ENCODE peak calls at places on chromosome 2, in eight cellular contexts. One of them, this sample, is unnamed.

GRCh38 chr2:36507408-36507812 is 90.6 kb downstream of the FEZ2 start:
- DNase-seq in WERI-Rb-1: peak; percentile 68
- DNase-seq in IMR-90: peak; percentile 65
- DNase-seq in cardiac muscle cell: peak; percentile 72
- DNase-seq in adipocyte: peak; percentile 84
- DNase-seq in mucosa of descending colon: no peak
- DNase-seq in colonic mucosa: peak; percentile 61
- DNase-seq in left ventricle myocardium inferior: no peak
- DNase-seq in this sample: peak; percentile 65

GRCh38 chr2:108288534-108289106 is at the start of gene SULT1C2:
- DNase-seq in WERI-Rb-1: no peak
- DNase-seq in IMR-90: peak; percentile 12
- DNase-seq in cardiac muscle cell: peak; percentile 72
- DNase-seq in adipocyte: no peak
- DNase-seq in mucosa of descending colon: no peak
- DNase-seq in colonic mucosa: peak; percentile 62
- DNase-seq in left ventricle myocardium inferior: no peak
- DNase-seq in this sample: no peak

GRCh38 chr2:215137741-215138340 is 585 bp downstream of the ABCA12 start:
- DNase-seq in WERI-Rb-1: no peak
- DNase-seq in IMR-90: peak; percentile 42
- DNase-seq in cardiac muscle cell: no peak
- DNase-seq in adipocyte: peak; percentile 70
- DNase-seq in mucosa of descending colon: no peak
- DNase-seq in colonic mucosa: no peak
- DNase-seq in left ventricle myocardium inferior: no peak
- DNase-seq in this sample: peak; percentile 93

GRCh38 chr2:218223046-218223445 is 6.1 kb downstream of the ARPC2 start:
- DNase-seq in WERI-Rb-1: no peak
- DNase-seq in IMR-90: peak; percentile 24
- DNase-seq in cardiac muscle cell: no peak
- DNase-seq in adipocyte: no peak
- DNase-seq in mucosa of descending colon: no peak
- DNase-seq in colonic mucosa: no peak
- DNase-seq in left ventricle myocardium inferior: no peak
- DNase-seq in this sample: peak; percentile 60

GRCh38 chr2:135791418-135792190 is 45.4 kb downstream of the LCT start:
- DNase-seq in WERI-Rb-1: no peak
- DNase-seq in IMR-90: peak; percentile 50
- DNase-seq in cardiac muscle cell: no peak
- DNase-seq in adipocyte: peak; percentile 34
- DNase-seq in mucosa of descending colon: no peak
- DNase-seq in colonic mucosa: no peak
- DNase-seq in left ventricle myocardium inferior: no peak
- DNase-seq in this sample: peak; percentile 27

GRCh38 chr2:45821558-45822271 is 170.2 kb downstream of the PRKCE start:
- DNase-seq in WERI-Rb-1: no peak
- DNase-seq in IMR-90: peak; percentile 69
- DNase-seq in cardiac muscle cell: peak; percentile 26
- DNase-seq in adipocyte: peak; percentile 72
- DNase-seq in mucosa of descending colon: peak; percentile 37
- DNase-seq in colonic mucosa: peak; percentile 70
- DNase-seq in left ventricle myocardium inferior: peak; percentile 46
- DNase-seq in this sample: peak; percentile 89

GRCh38 chr2:48545244-48545643 is 15.3 kb downstream of the STON1 start:
- DNase-seq in WERI-Rb-1: no peak
- DNase-seq in IMR-90: no peak
- DNase-seq in cardiac muscle cell: no peak
- DNase-seq in adipocyte: no peak
- DNase-seq in mucosa of descending colon: no peak
- DNase-seq in colonic mucosa: no peak
- DNase-seq in left ventricle myocardium inferior: no peak
- DNase-seq in this sample: no peak

GRCh38 chr2:9707008-9707407 is 76.2 kb upstream of the YWHAQ start:
- DNase-seq in WERI-Rb-1: no peak
- DNase-seq in IMR-90: no peak
- DNase-seq in cardiac muscle cell: no peak
- DNase-seq in adipocyte: no peak
- DNase-seq in mucosa of descending colon: no peak
- DNase-seq in colonic mucosa: no peak
- DNase-seq in left ventricle myocardium inferior: no peak
- DNase-seq in this sample: no peak

GRCh38 chr2:95052301-95052700 is 26.8 kb downstream of the MAL start:
- DNase-seq in WERI-Rb-1: no peak
- DNase-seq in IMR-90: no peak
- DNase-seq in cardiac muscle cell: no peak
- DNase-seq in adipocyte: no peak
- DNase-seq in mucosa of descending colon: no peak
- DNase-seq in colonic mucosa: no peak
- DNase-seq in left ventricle myocardium inferior: no peak
- DNase-seq in this sample: peak; percentile 36

GRCh38 chr2:172351586-172351985 is 75.8 kb upstream of the ITGA6 start:
- DNase-seq in WERI-Rb-1: no peak
- DNase-seq in IMR-90: no peak
- DNase-seq in cardiac muscle cell: no peak
- DNase-seq in adipocyte: no peak
- DNase-seq in mucosa of descending colon: no peak
- DNase-seq in colonic mucosa: no peak
- DNase-seq in left ventricle myocardium inferior: no peak
- DNase-seq in this sample: no peak

GRCh38 chr2:132515010-132515409 is 98.4 kb downstream of the GPR39 start:
- DNase-seq in WERI-Rb-1: peak; percentile 31
- DNase-seq in IMR-90: no peak
- DNase-seq in cardiac muscle cell: peak; percentile 69
- DNase-seq in adipocyte: no peak
- DNase-seq in mucosa of descending colon: no peak
- DNase-seq in colonic mucosa: no peak
- DNase-seq in left ventricle myocardium inferior: no peak
- DNase-seq in this sample: no peak

GRCh38 chr2:146982393-146982846 is 862.4 kb upstream of the ACVR2A start:
- DNase-seq in WERI-Rb-1: no peak
- DNase-seq in IMR-90: peak; percentile 69
- DNase-seq in cardiac muscle cell: no peak
- DNase-seq in adipocyte: peak; percentile 83
- DNase-seq in mucosa of descending colon: no peak
- DNase-seq in colonic mucosa: no peak
- DNase-seq in left ventricle myocardium inferior: no peak
- DNase-seq in this sample: peak; percentile 85

GRCh38 chr2:74436804-74437695 is 4.7 kb downstream of the RTKN start:
- DNase-seq in WERI-Rb-1: no peak
- DNase-seq in IMR-90: no peak
- DNase-seq in cardiac muscle cell: no peak
- DNase-seq in adipocyte: no peak
- DNase-seq in mucosa of descending colon: peak; percentile 16
- DNase-seq in colonic mucosa: no peak
- DNase-seq in left ventricle myocardium inferior: no peak
- DNase-seq in this sample: no peak

GRCh38 chr2:241177935-241178334 is 10.5 kb upstream of the ANO7 start:
- DNase-seq in WERI-Rb-1: no peak
- DNase-seq in IMR-90: no peak
- DNase-seq in cardiac muscle cell: no peak
- DNase-seq in adipocyte: no peak
- DNase-seq in mucosa of descending colon: no peak
- DNase-seq in colonic mucosa: no peak
- DNase-seq in left ventricle myocardium inferior: no peak
- DNase-seq in this sample: no peak

GRCh38 chr2:179338681-179339080 is 74.0 kb upstream of the SESTD1 start:
- DNase-seq in WERI-Rb-1: no peak
- DNase-seq in IMR-90: peak; percentile 31
- DNase-seq in cardiac muscle cell: no peak
- DNase-seq in adipocyte: peak; percentile 76
- DNase-seq in mucosa of descending colon: no peak
- DNase-seq in colonic mucosa: no peak
- DNase-seq in left ventricle myocardium inferior: no peak
- DNase-seq in this sample: peak; percentile 26

GRCh38 chr2:72539145-72539552 is 286.7 kb downstream of the EXOC6B start:
- DNase-seq in WERI-Rb-1: no peak
- DNase-seq in IMR-90: peak; percentile 53
- DNase-seq in cardiac muscle cell: no peak
- DNase-seq in adipocyte: peak; percentile 65
- DNase-seq in mucosa of descending colon: no peak
- DNase-seq in colonic mucosa: no peak
- DNase-seq in left ventricle myocardium inferior: no peak
- DNase-seq in this sample: no peak

GRCh38 chr2:127092306-127092705 is 14.6 kb downstream of the BIN1 start:
- DNase-seq in WERI-Rb-1: no peak
- DNase-seq in IMR-90: no peak
- DNase-seq in cardiac muscle cell: no peak
- DNase-seq in adipocyte: no peak
- DNase-seq in mucosa of descending colon: peak; percentile 16
- DNase-seq in colonic mucosa: no peak
- DNase-seq in left ventricle myocardium inferior: no peak
- DNase-seq in this sample: no peak

GRCh38 chr2:98572676-98573075 is 35.6 kb downstream of the COA5 start:
- DNase-seq in WERI-Rb-1: no peak
- DNase-seq in IMR-90: no peak
- DNase-seq in cardiac muscle cell: no peak
- DNase-seq in adipocyte: no peak
- DNase-seq in mucosa of descending colon: no peak
- DNase-seq in colonic mucosa: no peak
- DNase-seq in left ventricle myocardium inferior: no peak
- DNase-seq in this sample: no peak

GRCh38 chr2:71923887-71924533 is 223.7 kb downstream of the CYP26B1 start:
- DNase-seq in WERI-Rb-1: peak; percentile 87
- DNase-seq in IMR-90: peak; percentile 65
- DNase-seq in cardiac muscle cell: peak; percentile 88
- DNase-seq in adipocyte: peak; percentile 63
- DNase-seq in mucosa of descending colon: peak; percentile 58
- DNase-seq in colonic mucosa: peak; percentile 76
- DNase-seq in left ventricle myocardium inferior: peak; percentile 61
- DNase-seq in this sample: peak; percentile 80

GRCh38 chr2:29844713-29845320 is 76.6 kb downstream of the ALK start:
- DNase-seq in WERI-Rb-1: no peak
- DNase-seq in IMR-90: no peak
- DNase-seq in cardiac muscle cell: no peak
- DNase-seq in adipocyte: peak; percentile 18
- DNase-seq in mucosa of descending colon: no peak
- DNase-seq in colonic mucosa: no peak
- DNase-seq in left ventricle myocardium inferior: no peak
- DNase-seq in this sample: peak; percentile 16

GRCh38 chr2:18456026-18456425 is 104.4 kb downstream of the RDH14 start:
- DNase-seq in WERI-Rb-1: no peak
- DNase-seq in IMR-90: no peak
- DNase-seq in cardiac muscle cell: no peak
- DNase-seq in adipocyte: peak; percentile 25
- DNase-seq in mucosa of descending colon: no peak
- DNase-seq in colonic mucosa: no peak
- DNase-seq in left ventricle myocardium inferior: no peak
- DNase-seq in this sample: no peak

GRCh38 chr2:233449071-233449901 is 95.0 kb downstream of the DGKD start:
- DNase-seq in WERI-Rb-1: peak; percentile 69
- DNase-seq in IMR-90: peak; percentile 48
- DNase-seq in cardiac muscle cell: peak; percentile 71
- DNase-seq in adipocyte: peak; percentile 83
- DNase-seq in mucosa of descending colon: peak; percentile 51
- DNase-seq in colonic mucosa: no peak
- DNase-seq in left ventricle myocardium inferior: no peak
- DNase-seq in this sample: peak; percentile 53

GRCh38 chr2:9897331-9897737 is 54.1 kb downstream of the TAF1B start:
- DNase-seq in WERI-Rb-1: no peak
- DNase-seq in IMR-90: peak; percentile 96
- DNase-seq in cardiac muscle cell: no peak
- DNase-seq in adipocyte: peak; percentile 95
- DNase-seq in mucosa of descending colon: no peak
- DNase-seq in colonic mucosa: peak; percentile 50
- DNase-seq in left ventricle myocardium inferior: peak; percentile 41
- DNase-seq in this sample: peak; percentile 99

GRCh38 chr2:177617849-177618248 is 225.3 kb downstream of the AGPS start:
- DNase-seq in WERI-Rb-1: no peak
- DNase-seq in IMR-90: no peak
- DNase-seq in cardiac muscle cell: no peak
- DNase-seq in adipocyte: no peak
- DNase-seq in mucosa of descending colon: no peak
- DNase-seq in colonic mucosa: no peak
- DNase-seq in left ventricle myocardium inferior: no peak
- DNase-seq in this sample: no peak
- H3K4me3 ChIP-seq in WERI-Rb-1: peak overlapping the region; percentile 71
- H3K4me3 ChIP-seq in IMR-90: peak overlapping the region; percentile 92
- H3K4me3 ChIP-seq in cardiac muscle cell: peak overlapping the region; percentile 73
- H3K4me3 ChIP-seq in adipocyte: peak overlapping the region; percentile 89
- H3K4me3 ChIP-seq in mucosa of descending colon: no peak overlapping the region
- H3K4me3 ChIP-seq in colonic mucosa: peak overlapping the region; percentile 67
- H3K4me3 ChIP-seq in left ventricle myocardium inferior: peak overlapping the region; percentile 82
- H3K4me3 ChIP-seq in this sample: peak overlapping the region; percentile 96

DNA sequence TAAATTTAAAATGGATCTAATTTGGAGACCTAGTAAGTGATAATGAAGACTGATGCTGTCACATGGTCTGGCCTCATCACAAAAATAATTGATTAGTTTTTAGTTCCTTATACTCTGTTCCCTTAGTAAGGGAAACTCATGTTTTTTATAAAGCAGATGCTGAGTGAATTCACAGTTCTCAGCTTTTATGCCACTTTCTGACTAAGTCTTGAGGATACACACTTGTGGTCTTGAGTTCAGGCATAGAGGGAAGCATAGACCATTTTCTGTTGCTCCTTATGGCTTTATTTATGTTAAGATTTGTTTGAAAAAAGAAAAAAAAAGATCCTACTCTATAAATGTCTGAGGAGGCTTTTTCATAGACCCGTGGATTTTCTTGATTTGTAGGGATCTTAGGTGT is 91.1 kb downstream of the MAP4K4 start:
- DNase-seq in WERI-Rb-1: no peak
- DNase-seq in IMR-90: peak; percentile 69
- DNase-seq in cardiac muscle cell: no peak
- DNase-seq in adipocyte: no peak
- DNase-seq in mucosa of descending colon: no peak
- DNase-seq in colonic mucosa: no peak
- DNase-seq in left ventricle myocardium inferior: no peak
- DNase-seq in this sample: no peak
- H3K4me3 ChIP-seq in WERI-Rb-1: no peak overlapping the region
- H3K4me3 ChIP-seq in IMR-90: no peak overlapping the region
- H3K4me3 ChIP-seq in cardiac muscle cell: no peak overlapping the region
- H3K4me3 ChIP-seq in adipocyte: no peak overlapping the region
- H3K4me3 ChIP-seq in mucosa of descending colon: no peak overlapping the region
- H3K4me3 ChIP-seq in colonic mucosa: no peak overlapping the region
- H3K4me3 ChIP-seq in left ventricle myocardium inferior: no peak overlapping the region
- H3K4me3 ChIP-seq in this sample: no peak overlapping the region

GRCh38 chr2:54561010-54561409 is 104.9 kb downstream of the SPTBN1 start:
- DNase-seq in WERI-Rb-1: no peak
- DNase-seq in IMR-90: no peak
- DNase-seq in cardiac muscle cell: no peak
- DNase-seq in adipocyte: peak; percentile 24
- DNase-seq in mucosa of descending colon: no peak
- DNase-seq in colonic mucosa: no peak
- DNase-seq in left ventricle myocardium inferior: no peak
- DNase-seq in this sample: no peak
- H3K4me3 ChIP-seq in WERI-Rb-1: peak overlapping the region; percentile 85
- H3K4me3 ChIP-seq in IMR-90: no peak overlapping the region
- H3K4me3 ChIP-seq in cardiac muscle cell: peak overlapping the region; percentile 34
- H3K4me3 ChIP-seq in adipocyte: peak overlapping the region; percentile 82
- H3K4me3 ChIP-seq in mucosa of descending colon: peak overlapping the region; percentile 57
- H3K4me3 ChIP-seq in colonic mucosa: peak overlapping the region; percentile 66
- H3K4me3 ChIP-seq in left ventricle myocardium inferior: peak overlapping the region; percentile 66
- H3K4me3 ChIP-seq in this sample: peak overlapping the region; percentile 97

GRCh38 chr2:222864296-222864695 is 3.5 kb downstream of the ACSL3 start:
- DNase-seq in WERI-Rb-1: no peak
- DNase-seq in IMR-90: peak; percentile 84
- DNase-seq in cardiac muscle cell: no peak
- DNase-seq in adipocyte: peak; percentile 76
- DNase-seq in mucosa of descending colon: no peak
- DNase-seq in colonic mucosa: no peak
- DNase-seq in left ventricle myocardium inferior: no peak
- DNase-seq in this sample: peak; percentile 58
- H3K4me3 ChIP-seq in WERI-Rb-1: no peak overlapping the region
- H3K4me3 ChIP-seq in IMR-90: no peak overlapping the region
- H3K4me3 ChIP-seq in cardiac muscle cell: no peak overlapping the region
- H3K4me3 ChIP-seq in adipocyte: peak overlapping the region; percentile 99
- H3K4me3 ChIP-seq in mucosa of descending colon: no peak overlapping the region
- H3K4me3 ChIP-seq in colonic mucosa: no peak overlapping the region
- H3K4me3 ChIP-seq in left ventricle myocardium inferior: no peak overlapping the region
- H3K4me3 ChIP-seq in this sample: no peak overlapping the region

GRCh38 chr2:27085062-27085669 is 1.4 kb upstream of the KHK start:
- DNase-seq in WERI-Rb-1: no peak
- DNase-seq in IMR-90: no peak
- DNase-seq in cardiac muscle cell: no peak
- DNase-seq in adipocyte: no peak
- DNase-seq in mucosa of descending colon: no peak
- DNase-seq in colonic mucosa: no peak
- DNase-seq in left ventricle myocardium inferior: no peak
- DNase-seq in this sample: no peak
- H3K4me3 ChIP-seq in WERI-Rb-1: peak overlapping the region; percentile 74
- H3K4me3 ChIP-seq in IMR-90: no peak overlapping the region
- H3K4me3 ChIP-seq in cardiac muscle cell: peak overlapping the region; percentile 46
- H3K4me3 ChIP-seq in adipocyte: peak overlapping the region; percentile 82
- H3K4me3 ChIP-seq in mucosa of descending colon: no peak overlapping the region
- H3K4me3 ChIP-seq in colonic mucosa: peak overlapping the region; percentile 75
- H3K4me3 ChIP-seq in left ventricle myocardium inferior: peak overlapping the region; percentile 84
- H3K4me3 ChIP-seq in this sample: peak overlapping the region; percentile 57